ENCODE peak calls at places on chromosomes 6 and 20, in five cellular contexts. A is esophagus squamous epithelium, C is left ventricle myocardium superior, W is T-helper 2 cell, S is NCI-H1092 treated with DMSO at 0.1 percent for 48 hours. T is an unnamed sample.
A peak's percentile ranks its signal among the peaks of the same experiment; 100 is the strongest.

GRCh38 chr20:8018928-8019177 is 708 bp downstream of the TMX4 start:
- DNase-seq in A (no peak), C (peak; percentile 26), W (no peak), S (peak; percentile 84), T (no peak)

GRCh38 chr6:39638126-39638822 is 86.9 kb downstream of the KIF6 start:
- DNase-seq in A (no peak), C (no peak), W (no peak), S (no peak), T (no peak)

GRCh38 chr6:158607411-158608170 is 37.0 kb downstream of the DYNLT1 start:
- DNase-seq in A (no peak), C (no peak), W (no peak), S (no peak), T (no peak)

GRCh38 chr20:4113996-4114603 is 98.7 kb upstream of the RNF24 start:
- DNase-seq in A (no peak), C (no peak), W (no peak), S (no peak), T (no peak)

GRCh38 chr6:15491255-15491985 is 171.4 kb downstream of the DTNBP1 start:
- DNase-seq in A (no peak), C (peak; percentile 76), W (peak; percentile 49), S (no peak), T (peak; percentile 72)

GRCh38 chr6:91730710-91731109 is 1143.8 kb upstream of the MAP3K7 start:
- DNase-seq in A (no peak), C (no peak), W (no peak), S (no peak), T (no peak)

GRCh38 chr6:169495601-169496000 is 206.2 kb downstream of the WDR27 start:
- DNase-seq in A (no peak), C (no peak), W (no peak), S (no peak), T (no peak)

GRCh38 chr20:44959896-44960852 is at the start of gene TOMM34:
- DNase-seq in A (peak; percentile 60), C (peak; percentile 99), W (peak; percentile 93), S (peak; percentile 92), T (peak; percentile 98)

GRCh38 chr6:158095031-158095430 is 73.0 kb downstream of the SERAC1 start:
- DNase-seq in A (no peak), C (no peak), W (no peak), S (no peak), T (no peak)

GRCh38 chr20:38180781-38181180 is 15.7 kb upstream of the TGM2 start:
- DNase-seq in A (no peak), C (no peak), W (no peak), S (no peak), T (no peak)

GRCh38 chr20:58911970-58912369 is 59.5 kb downstream of the GNAS start:
- DNase-seq in A (no peak), C (no peak), W (no peak), S (no peak), T (no peak)

GRCh38 chr20:50188879-50189680 is 1.6 kb upstream of the CEBPB start:
- DNase-seq in A (no peak), C (no peak), W (no peak), S (no peak), T (peak; percentile 74)

GRCh38 chr6:82000551-82000950 is 247.0 kb downstream of the IBTK start:
- DNase-seq in A (no peak), C (no peak), W (no peak), S (no peak), T (no peak)

GRCh38 chr6:105001063-105001462 is 44.2 kb downstream of the LIN28B start:
- DNase-seq in A (no peak), C (no peak), W (no peak), S (no peak), T (no peak)

GRCh38 chr20:11101243-11101642 is 427.4 kb upstream of the JAG1 start:
- DNase-seq in A (no peak), C (no peak), W (no peak), S (no peak), T (no peak)

T was measured in lower lobe of right lung.